ENCODE peak calls at places on chromosome 20, in six cellular contexts. I is GM23338, F is endothelial cell of umbilical vein, R is brain microvascular endothelial cell, Q is fibroblast of lung, Z is cardiac muscle cell. V is an unnamed sample. For H3K36me3, the result is how much of the 10 kb centered on the place peaks cover.

GRCh38 chr20:45017859-45018258 is 51.5 kb downstream of the STK4 start:
- DNase-seq in F (no peak), I (no peak), Z (peak), R (no peak), Q (peak), V (no peak)

GRCh38 chr20:41151134-41151869 is 14.0 kb downstream of the PLCG1 start:
- DNase-seq in Q (no peak), I (no peak), R (no peak), Z (no peak), F (no peak), V (no peak)

GRCh38 chr20:48187891-48188290 is 402.6 kb upstream of the SULF2 start:
- DNase-seq in R (peak), Z (no peak), I (no peak), Q (peak), F (no peak), V (no peak)

GRCh38 chr20:48015136-48015925 is 230.1 kb upstream of the SULF2 start:
- DNase-seq in I (no peak), Q (peak), R (no peak), F (no peak), Z (peak), V (no peak)

GRCh38 chr20:59359908-59360307 is 59.5 kb downstream of the EDN3 start:
- DNase-seq in I (no peak), R (no peak), Z (no peak), F (no peak), Q (no peak), V (no peak)

GRCh38 chr20:57656252-57656820 is 36.1 kb upstream of the ZBP1 start:
- DNase-seq in Z (no peak), F (no peak), R (no peak), I (no peak), Q (no peak), V (no peak)

GRCh38 chr20:39877792-39878191 is 811.2 kb downstream of the MAFB start:
- DNase-seq in Z (no peak), Q (no peak), F (no peak), I (no peak), R (no peak), V (no peak)

GRCh38 chr20:61361501-61361900 is 109.4 kb downstream of the CDH4 start:
- DNase-seq in Z (no peak), R (no peak), Q (no peak), I (no peak), F (no peak), V (no peak)

GRCh38 chr20:62799036-62799435 is 2.8 kb downstream of the MRGBP start:
- DNase-seq in I (no peak), Z (no peak), R (no peak), F (no peak), Q (no peak), V (no peak)

GRCh38 chr20:59631751-59632380 is 27.5 kb downstream of the PHACTR3 start:
- DNase-seq in F (no peak), Q (no peak), I (no peak), R (no peak), Z (no peak), V (no peak)

GRCh38 chr20:62651285-62652021 is 9.2 kb downstream of the SLCO4A1 start:
- DNase-seq in R (peak), Q (no peak), I (peak), Z (peak), F (no peak), V (no peak)

DNA sequence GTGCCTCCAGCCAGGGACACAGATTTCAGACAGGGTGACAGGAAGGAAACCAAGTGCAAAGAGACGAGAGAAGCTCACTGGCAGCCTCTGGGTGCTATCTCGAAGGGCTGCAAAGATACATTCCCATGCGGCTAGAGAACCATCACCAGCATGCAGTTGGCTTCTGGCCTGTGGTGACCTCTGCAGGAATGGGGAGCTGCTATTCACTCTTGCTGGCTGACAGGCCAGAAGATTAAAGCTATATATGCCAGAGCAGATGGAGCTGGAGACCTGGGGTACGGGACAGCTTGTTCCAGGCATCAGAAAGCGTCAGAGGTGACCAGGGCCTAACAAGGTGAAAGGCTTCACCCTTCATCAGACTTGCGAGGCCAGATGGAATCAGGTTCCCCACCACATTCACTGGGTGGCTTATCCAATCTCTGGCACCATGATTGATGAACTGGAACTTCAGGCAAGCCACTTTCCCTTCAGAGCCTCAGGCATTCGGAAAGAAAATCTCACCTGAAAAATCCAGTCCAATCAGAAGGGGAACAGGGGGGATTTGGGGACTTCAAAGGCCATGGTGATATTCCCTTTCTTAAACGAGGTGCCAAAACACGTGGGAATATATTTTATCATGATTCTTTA is 20.1 kb downstream of the MAP1LC3A start:
- DNase-seq in Z (peak), Q (no peak), F (no peak), R (no peak), I (no peak), V (no peak)
- TF ChIP-seq CTCF in Z (no peak), Q (no peak), F (no peak), R (no peak), I (no peak), V (no peak)

DNA sequence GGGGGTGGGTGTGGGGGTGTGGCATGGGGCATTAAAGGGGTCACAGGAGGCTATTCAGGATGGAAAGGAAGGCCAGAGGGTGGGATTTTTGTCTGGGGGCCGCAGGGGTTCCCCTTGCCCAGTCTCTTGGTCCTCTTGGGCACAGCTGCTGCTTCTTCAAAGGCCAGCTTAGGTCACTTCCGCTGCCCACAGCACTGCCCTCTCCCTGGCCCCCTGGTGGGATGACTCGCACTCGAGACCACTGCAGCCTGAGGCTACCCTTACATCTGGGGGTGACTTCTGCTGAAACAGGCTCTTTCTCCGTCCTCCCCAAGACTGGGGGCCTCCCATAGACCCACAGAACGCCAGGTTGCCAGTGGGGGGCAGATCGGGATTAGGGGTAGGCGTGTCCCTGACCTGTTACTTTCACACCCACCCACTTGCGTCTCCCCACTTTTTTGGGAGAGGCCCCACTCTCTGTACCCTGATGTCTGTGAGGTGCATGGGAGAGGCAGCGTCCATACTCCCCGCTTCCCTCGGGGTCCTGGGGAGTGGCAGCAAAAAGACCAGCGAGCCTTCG is 1.3 kb downstream of the LKAAEAR1 start:
- DNase-seq in Z (no peak), Q (no peak), F (no peak), I (no peak), R (no peak), V (no peak)
- H3K4me3 ChIP-seq in Z (peak), Q (no peak), F (no peak), I (peak), R (peak), V (peak)

GRCh38 chr20:18702736-18703135 is 110.8 kb upstream of the SCP2D1 start:
- DNase-seq in Z (no peak), Q (no peak), R (peak), I (no peak), F (no peak), V (no peak)

GRCh38 chr20:18701969-18702368 is 111.6 kb upstream of the SCP2D1 start:
- DNase-seq in F (no peak), Q (no peak), I (no peak), R (no peak), Z (no peak), V (no peak)

GRCh38 chr20:18705490-18705889 is 108.1 kb upstream of the SCP2D1 start:
- DNase-seq in I (no peak), Z (peak), R (peak), Q (peak), F (no peak), V (peak)

DNA sequence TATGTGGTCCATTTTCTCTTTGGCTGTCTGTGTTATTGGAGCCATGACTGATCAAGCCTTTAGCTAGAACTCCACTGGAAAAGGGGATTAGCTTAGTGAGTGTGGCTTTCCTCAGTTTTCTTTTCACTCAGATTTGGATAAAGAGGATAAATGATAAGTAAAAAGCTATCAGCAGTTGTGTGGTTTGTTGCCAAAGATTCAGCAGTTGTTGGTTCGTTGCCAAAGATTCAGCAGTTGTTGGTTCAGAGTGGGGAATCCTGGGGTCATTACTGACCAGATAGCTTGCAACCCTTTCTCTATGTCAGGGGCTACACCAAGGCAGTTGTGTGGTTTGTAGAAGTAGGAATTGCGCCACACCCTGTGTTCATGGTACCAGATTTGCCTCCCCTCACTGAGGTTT is 107.7 kb upstream of the SCP2D1 start:
- DNase-seq in R (peak), Z (peak), I (no peak), Q (no peak), F (no peak), V (no peak)
- H3K36me3 ChIP-seq in R (under half), Z (under half), I (under half), Q (under half), F (under half), V (under half)

DNA sequence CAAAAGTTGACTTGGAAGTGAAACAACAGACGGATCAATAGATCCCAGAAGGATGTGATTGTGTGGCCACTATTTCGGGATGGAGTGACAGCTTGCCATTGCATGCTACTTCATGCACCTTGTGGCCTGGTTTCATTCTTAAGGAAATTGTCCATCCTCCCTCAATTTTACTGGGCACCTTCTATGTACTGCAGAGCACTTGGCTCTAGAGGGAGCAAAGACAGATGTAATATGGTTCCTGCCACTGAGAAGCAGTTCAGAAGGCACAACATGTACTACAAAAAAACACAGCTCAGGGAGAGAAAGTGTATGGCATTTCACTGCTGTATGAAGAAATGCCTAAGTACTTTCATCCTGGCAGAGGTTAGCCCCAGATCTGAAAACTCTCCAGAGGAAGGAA is 91.9 kb downstream of the FOXA2 start:
- DNase-seq in R (no peak), I (no peak), F (no peak), Q (no peak), Z (no peak), V (no peak)
- TF ChIP-seq CTCF in R (no peak), I (peak), F (no peak), Q (no peak), Z (no peak), V (no peak)

GRCh38 chr20:46665602-46666001 is 14.3 kb upstream of the SLC13A3 start:
- DNase-seq in Z (no peak), Q (no peak), R (no peak), F (no peak), I (no peak), V (no peak)
- H3K4me3 ChIP-seq in Z (no peak), Q (no peak), R (no peak), F (no peak), I (no peak), V (no peak)

DNA sequence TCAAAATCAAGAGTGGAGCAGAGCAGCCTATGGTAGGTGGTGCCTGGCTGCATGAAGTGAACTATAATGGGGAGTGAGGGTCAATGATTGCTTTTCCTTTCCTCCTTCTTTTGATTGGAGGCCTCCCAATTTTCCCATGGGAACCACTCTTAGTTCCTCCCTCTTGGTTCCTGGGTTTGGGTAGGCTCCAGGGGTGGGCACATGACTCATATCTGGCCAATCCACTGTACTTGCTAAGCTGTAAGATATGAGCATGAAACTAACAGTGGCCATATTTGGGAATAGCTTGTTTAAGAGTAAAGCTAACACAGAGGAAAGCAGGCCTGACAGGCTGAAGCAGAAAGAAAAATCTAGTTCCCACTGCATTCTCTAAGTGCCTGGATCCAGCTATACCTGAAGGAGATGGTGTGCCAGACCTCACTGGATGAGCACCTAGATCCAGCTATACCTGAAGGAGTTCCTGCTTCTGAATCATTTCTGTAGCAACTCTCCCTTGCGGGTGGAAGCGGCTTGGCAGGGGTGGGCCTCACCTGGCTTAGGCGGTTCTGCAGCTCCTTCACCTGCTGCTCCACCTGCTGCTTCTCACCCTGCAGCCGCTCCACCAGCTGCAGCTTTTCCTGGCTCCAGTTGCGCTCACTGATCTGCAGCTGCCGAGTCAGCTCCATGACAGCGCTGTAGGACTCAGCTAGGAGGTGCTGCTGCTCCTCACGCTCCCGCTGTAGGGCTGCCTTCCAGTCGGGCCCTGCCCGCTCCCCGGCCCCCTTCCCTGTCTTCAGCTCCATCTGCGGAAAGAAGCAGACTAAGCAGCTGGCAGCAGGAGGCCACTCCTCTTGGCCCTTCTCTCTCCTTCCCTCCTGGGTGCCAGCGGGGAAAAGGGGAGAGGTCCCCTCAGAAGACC is 29.0 kb upstream of the DSN1 start:
- DNase-seq in F (no peak), I (no peak), Z (peak), R (peak), Q (peak), V (no peak)
- H3K36me3 ChIP-seq in F (under half), I (under half), Z (half or more), R (under half), Q (under half), V (under half)

DNA sequence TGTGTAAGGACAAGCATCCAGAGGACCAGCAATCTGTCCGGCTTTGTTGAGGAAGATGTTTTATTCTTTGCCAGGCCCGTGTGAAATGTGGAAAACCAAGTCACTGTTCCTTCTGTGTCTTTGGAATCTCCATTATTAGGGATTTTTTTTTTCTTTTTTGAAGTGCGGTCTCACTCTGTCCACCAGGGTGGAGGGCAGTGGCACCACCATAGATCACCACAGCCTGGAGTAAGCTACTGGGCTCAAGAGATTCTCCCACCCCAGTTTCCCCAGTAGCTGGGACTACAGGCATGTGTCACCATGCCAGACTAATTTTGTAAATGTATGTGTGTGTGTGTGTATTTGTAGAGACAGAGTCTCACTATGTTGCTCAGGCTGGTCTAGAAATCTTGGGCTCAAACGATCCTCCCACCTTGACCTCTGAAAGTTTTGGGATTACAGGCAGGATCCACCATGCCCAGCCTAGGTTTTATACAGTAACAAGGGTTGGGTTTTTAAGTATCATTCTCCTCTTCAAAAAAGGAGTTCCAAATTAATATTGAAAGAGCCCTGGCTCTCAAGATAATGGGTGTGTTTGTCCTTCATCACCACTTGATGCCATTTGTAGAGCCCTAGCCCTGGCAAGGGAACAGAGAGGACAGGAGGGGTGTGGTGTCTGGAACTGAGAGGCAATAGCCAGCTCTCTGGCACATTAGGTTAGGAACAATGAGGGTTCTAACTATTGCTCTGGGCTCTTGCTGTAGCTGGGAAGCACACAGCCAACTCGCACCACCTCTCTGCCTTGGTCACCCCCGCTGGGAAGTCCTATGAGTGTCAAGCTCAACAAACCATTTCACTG is 3.1 kb downstream of the LAMP5 start:
- DNase-seq in R (no peak), I (peak), Z (no peak), F (no peak), Q (no peak), V (no peak)
- TF ChIP-seq CTCF in R (peak), I (no peak), Z (no peak), F (no peak), Q (no peak), V (no peak)